ENCODE peak calls at places on chromosomes 11 and 22, in four cellular contexts. K, F, P and Q are unnamed samples.

GRCh38 chr22:27318516-27318915 is 483.0 kb downstream of the MN1 start:
- DNase-seq in K (peak; percentile 91), P (no peak), F (peak; percentile 87), Q (no peak)

GRCh38 chr22:49348631-49349030 is 479.0 kb downstream of the BRD1 start:
- DNase-seq in F (no peak), K (no peak), P (no peak), Q (no peak)

GRCh38 chr11:92790376-92790775 is 179.1 kb upstream of the MTNR1B start:
- DNase-seq in P (no peak), F (no peak), K (no peak), Q (no peak)

GRCh38 chr22:42313804-42314581 is 43.5 kb upstream of the TCF20 start:
- DNase-seq in F (no peak), P (peak; percentile 58), K (no peak), Q (peak; percentile 28)

GRCh38 chr11:65865550-65866172 is 5.4 kb downstream of the MUS81 start:
- DNase-seq in P (no peak), K (no peak), F (no peak), Q (no peak)

GRCh38 chr11:79066456-79067354 is 374.1 kb downstream of the TENM4 start:
- DNase-seq in P (no peak), K (no peak), F (no peak), Q (no peak)

GRCh38 chr11:78656984-78657383 is 82.3 kb upstream of the NARS2 start:
- DNase-seq in F (no peak), K (no peak), P (no peak), Q (no peak)

GRCh38 chr11:128405693-128406364 is 181.5 kb downstream of the ETS1 start:
- DNase-seq in P (no peak), K (peak; percentile 52), F (no peak), Q (no peak)

GRCh38 chr11:40924915-40925314 is 534.5 kb downstream of the LRRC4C start:
- DNase-seq in F (no peak), P (no peak), K (no peak), Q (no peak)

GRCh38 chr11:17986007-17986710 is 26.7 kb downstream of the SERGEF start:
- DNase-seq in F (peak; percentile 44), K (peak; percentile 82), P (peak; percentile 55), Q (no peak)

GRCh38 chr11:102485095-102485722 is 32.6 kb upstream of the TMEM123 start:
- DNase-seq in P (no peak), F (peak; percentile 10), K (peak; percentile 42), Q (no peak)

GRCh38 chr22:44618400-44618799 is 83.6 kb upstream of the PRR5 start:
- DNase-seq in P (no peak), F (no peak), K (no peak), Q (no peak)

GRCh38 chr22:35540600-35541253 is at the start of gene RASD2:
- DNase-seq in F (no peak), K (no peak), P (peak; percentile 8), Q (no peak)

GRCh38 chr11:46427364-46427763 is 35.8 kb upstream of the CHRM4 start:
- DNase-seq in K (no peak), P (no peak), F (no peak), Q (no peak)

GRCh38 chr22:28241637-28242290 is 322.7 kb upstream of the PITPNB start:
- DNase-seq in F (no peak), K (no peak), P (no peak), Q (no peak)

GRCh38 chr11:67286621-67287333 is 2.3 kb upstream of the ANKRD13D start:
- DNase-seq in F (no peak), P (no peak), K (no peak), Q (no peak)

GRCh38 chr11:113528982-113529381 is 53.8 kb upstream of the DRD2 start:
- DNase-seq in K (peak; percentile 42), P (no peak), F (no peak), Q (no peak)

GRCh38 chr11:126334665-126335462 is 20.6 kb upstream of the ST3GAL4 start:
- DNase-seq in P (no peak), K (no peak), F (no peak), Q (no peak)

GRCh38 chr22:30874431-30875370 is 93.9 kb downstream of the MORC2 start:
- DNase-seq in K (no peak), P (no peak), F (no peak), Q (no peak)

GRCh38 chr11:114678125-114679036 is at the start of gene NXPE2:
- DNase-seq in K (no peak), P (peak; percentile 2), F (no peak), Q (no peak)

GRCh38 chr11:88414385-88414861 is 76.9 kb upstream of the CTSC start:
- DNase-seq in P (peak; percentile 13), F (peak; percentile 11), K (peak; percentile 82), Q (no peak)

GRCh38 chr22:46055176-46055850 is 78.4 kb upstream of the WNT7B start:
- DNase-seq in K (peak; percentile 48), F (no peak), P (no peak), Q (no peak)

DNA sequence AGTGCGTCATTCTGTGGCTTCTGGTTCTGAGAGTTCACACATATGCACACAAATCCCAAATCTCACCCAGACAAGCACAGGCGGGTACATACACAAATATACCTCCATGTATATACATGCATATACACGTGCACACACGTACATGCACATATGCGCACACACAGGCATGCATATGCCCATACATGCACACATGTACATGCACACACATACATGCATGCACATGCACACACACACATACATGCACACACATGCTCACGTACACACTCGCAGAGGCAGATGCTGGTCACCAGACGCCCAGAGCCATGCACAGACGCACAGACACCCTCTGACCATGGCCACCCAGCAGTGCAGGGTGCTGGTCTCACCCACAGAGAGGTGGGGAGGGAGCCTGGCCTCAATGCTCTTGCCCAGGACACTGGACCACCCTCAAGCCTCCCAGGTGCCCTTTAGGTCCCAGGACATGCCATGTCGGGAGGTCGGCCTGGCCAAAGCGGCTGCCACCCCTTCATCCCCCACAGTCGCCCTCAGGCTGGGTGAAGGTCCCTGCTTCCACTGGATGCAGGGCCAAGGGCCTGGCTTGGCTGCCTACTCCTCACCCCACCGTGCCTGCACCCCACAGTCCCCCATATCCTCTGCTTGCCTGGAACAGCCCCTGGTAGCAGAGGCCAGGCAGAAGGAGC is 9.5 kb downstream of the DUSP8 start:
- DNase-seq in K (no peak), P (no peak), F (no peak), Q (no peak)
- TF ChIP-seq CTCF in K (no peak), P (no peak), F (no peak), Q (no peak)

DNA sequence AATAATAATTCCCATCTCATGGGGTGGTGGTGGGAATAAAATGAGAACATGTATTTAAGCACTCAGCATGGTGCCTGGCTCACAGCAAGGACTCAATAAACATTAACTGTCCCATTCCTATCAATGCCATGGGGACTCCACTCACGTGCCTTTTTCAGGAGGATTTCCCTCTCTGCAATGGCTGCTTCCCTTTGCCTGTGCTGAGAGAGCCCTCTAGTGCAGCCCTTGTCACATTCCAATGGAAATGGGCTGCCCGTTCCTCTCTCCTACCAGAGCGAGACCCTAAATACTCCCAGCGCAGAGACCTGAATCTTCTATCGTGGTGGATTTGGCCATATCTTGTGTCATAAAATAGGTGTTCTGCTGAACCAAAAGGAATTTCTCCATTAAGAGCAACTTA is 621.5 kb upstream of the B3GAT1 start:
- DNase-seq in P (peak; percentile 6), F (no peak), K (no peak), Q (peak; percentile 29)
- TF ChIP-seq CTCF in P (no peak), F (no peak), K (no peak), Q (peak; percentile 62)

GRCh38 chr11:119999220-119999619 is 138.7 kb downstream of the TRIM29 start:
- DNase-seq in P (peak; percentile 23), F (no peak), K (no peak), Q (no peak)
- TF ChIP-seq CTCF in P (peak; percentile 49), F (peak; percentile 6), K (no peak), Q (peak; percentile 30)

DNA sequence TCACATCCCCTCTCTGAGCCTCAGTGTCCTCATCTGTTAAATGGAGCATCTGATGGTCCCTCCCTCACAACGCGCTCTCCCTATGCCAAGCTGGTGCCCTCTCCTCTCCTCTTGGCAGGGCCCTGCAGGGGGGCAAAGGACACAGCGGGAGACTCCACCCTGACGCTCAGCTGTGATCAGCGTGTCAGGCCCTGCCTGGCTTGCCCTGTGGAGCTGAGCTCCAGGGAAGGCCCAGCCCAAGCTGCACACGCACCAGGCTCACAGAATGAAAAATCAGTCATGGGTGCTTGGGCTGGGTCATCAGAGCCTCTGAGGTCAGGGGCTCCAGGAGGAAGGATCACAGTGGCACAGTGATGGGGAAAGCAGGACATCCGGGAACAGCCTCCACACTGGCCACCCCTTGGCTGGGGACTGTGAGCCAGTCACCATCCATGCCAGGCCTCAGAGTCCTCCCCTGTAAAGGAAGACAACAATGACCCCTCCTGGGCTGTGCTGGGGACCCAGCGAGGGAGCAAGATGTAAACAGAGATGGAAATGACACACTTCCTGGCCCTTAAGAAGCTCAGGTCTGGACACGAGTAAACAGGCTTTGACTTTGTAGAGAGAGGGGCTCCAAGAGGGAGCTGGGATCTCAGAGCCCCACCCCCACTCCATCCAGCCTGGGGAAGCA is 36.6 kb downstream of the RPL3 start:
- DNase-seq in K (no peak), F (no peak), P (no peak), Q (no peak)
- TF ChIP-seq CTCF in K (no peak), F (no peak), P (no peak), Q (no peak)

DNA sequence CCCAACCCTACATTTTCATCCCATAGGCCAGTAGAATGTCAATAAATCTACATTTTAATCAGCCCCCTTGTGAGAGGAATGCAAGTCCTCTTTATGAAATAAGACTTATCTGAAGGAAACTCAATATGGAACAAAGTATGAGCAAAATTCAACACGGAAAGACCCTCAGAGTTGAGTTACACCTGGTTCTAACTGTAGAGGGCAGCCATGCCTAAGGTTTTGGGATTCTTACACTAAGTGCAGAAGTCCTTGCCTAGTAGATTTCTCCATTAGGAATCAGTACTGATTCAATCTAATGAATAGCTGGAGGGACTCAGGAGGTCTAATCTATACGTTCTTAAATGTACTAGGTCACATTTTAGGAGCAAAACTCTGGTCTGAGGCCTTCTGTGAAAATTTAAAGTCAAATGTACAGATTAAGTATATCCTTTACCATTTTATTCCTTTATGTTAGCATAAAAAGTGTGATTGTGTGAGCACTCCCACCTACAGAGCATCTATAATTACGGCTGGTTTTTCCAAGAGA is 904.5 kb downstream of the DLG2 start:
- DNase-seq in K (no peak), F (no peak), P (no peak), Q (no peak)
- TF ChIP-seq CTCF in K (no peak), F (no peak), P (no peak), Q (peak; percentile 42)

GRCh38 chr11:396948-397548 is 3.0 kb downstream of the PKP3 start:
- DNase-seq in F (no peak), P (no peak), K (peak; percentile 60), Q (no peak)
- TF ChIP-seq CTCF in F (peak; percentile 54), P (no peak), K (peak; percentile 60), Q (no peak)